ENCODE peak calls at places on chromosomes 2 and 18, in eight cellular contexts. A is spleen, T is HCT116, Z is heart left ventricle, M is uterus, U is endothelial cell of umbilical vein, S is IMR-90, X is transverse colon. O is an unnamed sample. For H3K27me3, the result is how much of the 10 kb centered on the place peaks cover.

GRCh38 chr2:203328735-203329549 is 748 bp downstream of the ABI2 start:
- DNase-seq in S (peak), T (no peak), X (peak), U (peak), A (peak), Z (peak), M (peak), O (peak)

GRCh38 chr2:235861383-235861782 is 306.8 kb downstream of the GBX2 start:
- DNase-seq in Z (no peak), T (no peak), S (no peak), A (no peak), X (no peak), M (no peak), U (no peak), O (no peak)

GRCh38 chr2:127256866-127257265 is 36.8 kb upstream of the CYP27C1 start:
- DNase-seq in A (no peak), U (no peak), M (no peak), S (no peak), T (no peak), X (no peak), Z (no peak), O (no peak)

GRCh38 chr18:9849407-9849961 is 36.3 kb upstream of the TXNDC2 start:
- DNase-seq in Z (peak), X (peak), T (no peak), M (no peak), S (no peak), A (peak), U (no peak), O (no peak)

GRCh38 chr18:48615566-48616401 is 77.0 kb downstream of the CTIF start:
- DNase-seq in Z (no peak), T (no peak), X (peak), S (no peak), U (no peak), A (peak), M (no peak), O (no peak)

GRCh38 chr2:38778686-38779082 is 674 bp downstream of the GEMIN6 start:
- DNase-seq in S (no peak), T (no peak), X (no peak), U (no peak), Z (no peak), M (no peak), A (no peak), O (no peak)

GRCh38 chr2:181038796-181039195 is 58.4 kb downstream of the UBE2E3 start:
- DNase-seq in M (no peak), U (no peak), A (no peak), T (no peak), Z (no peak), S (peak), X (no peak), O (no peak)

GRCh38 chr18:74082476-74083070 is 65.1 kb downstream of the FBXO15 start:
- DNase-seq in S (peak), X (peak), U (no peak), M (no peak), T (peak), A (peak), Z (peak), O (no peak)

GRCh38 chr2:237154050-237154638 is 68.5 kb downstream of the COPS8 start:
- DNase-seq in A (no peak), S (peak), M (no peak), X (no peak), Z (peak), T (peak), U (peak), O (peak)

GRCh38 chr2:100241236-100241635 is 81.1 kb downstream of the LONRF2 start:
- DNase-seq in A (peak), Z (no peak), S (no peak), U (no peak), X (no peak), T (no peak), M (no peak), O (no peak)

GRCh38 chr2:64085936-64086335 is 58.3 kb downstream of the PELI1 start:
- DNase-seq in U (no peak), S (no peak), X (no peak), T (no peak), Z (no peak), A (no peak), M (no peak), O (no peak)

GRCh38 chr2:39620067-39620466 is 45.6 kb upstream of the TMEM178A start:
- DNase-seq in S (peak), A (no peak), Z (peak), U (peak), X (peak), T (no peak), M (peak), O (peak)

GRCh38 chr18:26133652-26134051 is at the start of gene PSMA8:
- DNase-seq in U (peak), X (peak), A (peak), Z (peak), S (no peak), T (no peak), M (no peak), O (no peak)

GRCh38 chr18:63779386-63779785 is 4.2 kb downstream of the SERPINB7 start:
- DNase-seq in X (no peak), A (no peak), M (no peak), S (no peak), U (no peak), Z (no peak), T (no peak), O (no peak)

GRCh38 chr2:14756981-14757657 is 124.6 kb downstream of the LRATD1 start:
- DNase-seq in T (no peak), A (no peak), M (no peak), Z (no peak), U (no peak), X (no peak), S (peak), O (no peak)

GRCh38 chr2:45354776-45355175 is 256.3 kb downstream of the SRBD1 start:
- DNase-seq in U (no peak), Z (no peak), A (no peak), S (no peak), X (no peak), T (no peak), M (no peak), O (no peak)

GRCh38 chr18:13234528-13234795 is 15.9 kb downstream of the LDLRAD4 start:
- DNase-seq in S (no peak), X (no peak), Z (no peak), A (peak), U (no peak), T (no peak), M (no peak), O (no peak)

GRCh38 chr2:204545861-204546773 is 842 bp downstream of the PARD3B start:
- DNase-seq in U (peak), X (peak), T (no peak), S (no peak), Z (peak), M (no peak), A (peak), O (no peak)

GRCh38 chr2:178229927-178230326 is 35.6 kb downstream of the OSBPL6 start:
- DNase-seq in A (no peak), S (no peak), Z (no peak), M (no peak), T (no peak), X (no peak), U (no peak), O (no peak)

GRCh38 chr2:98805412-98806265 is 74.7 kb upstream of the MGAT4A start:
- DNase-seq in M (no peak), T (no peak), Z (peak), S (peak), U (no peak), X (no peak), A (no peak), O (no peak)

GRCh38 chr18:79486356-79487197 is 90.8 kb downstream of the NFATC1 start:
- DNase-seq in Z (peak), S (no peak), A (peak), T (no peak), X (no peak), M (no peak), U (no peak), O (peak)

GRCh38 chr2:240500561-240501423 is 57.0 kb downstream of the ANKMY1 start:
- DNase-seq in U (no peak), Z (no peak), A (peak), S (no peak), M (no peak), X (no peak), T (no peak), O (no peak)

GRCh38 chr2:128375454-128375853 is 56.8 kb upstream of the HS6ST1 start:
- DNase-seq in T (no peak), Z (no peak), A (peak), M (no peak), S (no peak), X (no peak), U (no peak), O (no peak)

GRCh38 chr2:128373346-128374000 is 54.8 kb upstream of the HS6ST1 start:
- DNase-seq in X (no peak), Z (no peak), M (peak), T (no peak), U (no peak), A (no peak), S (no peak), O (no peak)

GRCh38 chr2:128372621-128373341 is 54.1 kb upstream of the HS6ST1 start:
- DNase-seq in Z (no peak), T (no peak), U (no peak), X (no peak), A (peak), S (no peak), M (no peak), O (no peak)

GRCh38 chr2:128374711-128375413 is 56.2 kb upstream of the HS6ST1 start:
- DNase-seq in Z (no peak), U (no peak), S (no peak), A (peak), X (no peak), M (no peak), T (no peak), O (no peak)

DNA sequence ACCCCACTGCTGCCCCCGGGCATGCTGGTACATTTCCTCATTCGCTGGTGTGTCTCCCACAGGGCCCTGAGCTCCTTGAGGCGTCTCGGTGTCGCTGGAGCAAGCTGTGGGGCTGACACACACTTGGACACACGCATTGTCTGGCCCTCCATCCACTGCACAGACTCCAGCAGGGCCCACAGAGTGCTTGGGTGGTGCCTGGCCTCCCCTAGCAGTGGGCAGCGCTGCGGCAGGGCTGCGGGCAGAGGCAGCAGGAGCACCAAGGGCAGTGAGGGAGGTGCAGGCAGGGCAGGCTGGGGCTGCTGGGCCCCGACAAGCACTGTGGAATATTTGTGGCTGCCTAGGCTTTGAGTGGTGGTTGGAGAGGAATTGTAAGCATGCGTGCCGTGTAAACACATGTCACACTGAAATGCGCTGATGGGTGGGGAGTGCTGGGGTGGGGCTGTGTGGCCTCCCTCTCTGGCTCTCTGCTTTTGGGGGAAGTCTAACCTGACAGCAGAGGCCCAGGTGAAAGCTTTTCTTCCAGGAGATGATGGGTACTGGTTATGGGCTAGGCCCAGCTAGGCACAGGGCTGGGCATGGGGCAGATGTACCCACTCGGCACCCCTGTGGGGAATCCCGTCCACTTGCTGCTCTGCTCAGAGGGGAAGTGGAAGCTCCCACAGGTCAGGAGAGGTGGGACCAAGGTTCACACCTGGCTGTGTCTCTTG is 55.5 kb upstream of the HS6ST1 start:
- DNase-seq in Z (no peak), T (no peak), U (no peak), M (peak), S (peak), A (peak), X (peak), O (no peak)
- TF ChIP-seq CTCF in Z (no peak), T (no peak), U (no peak), M (no peak), S (no peak), A (no peak), X (no peak), O (no peak)

GRCh38 chr2:218271865-218272530 is 1.7 kb downstream of the PNKD start:
- DNase-seq in Z (no peak), A (no peak), S (no peak), T (no peak), M (no peak), U (no peak), X (no peak), O (no peak)

GRCh38 chr2:218273908-218274249 is 3.6 kb downstream of the PNKD start:
- DNase-seq in X (peak), T (no peak), Z (no peak), U (no peak), M (no peak), A (no peak), S (no peak), O (no peak)

GRCh38 chr2:218271487-218271797 is 1.1 kb downstream of the PNKD start:
- DNase-seq in Z (no peak), A (no peak), T (no peak), U (no peak), X (peak), S (no peak), M (no peak), O (no peak)

GRCh38 chr2:218270721-218271486 is 585 bp downstream of the PNKD start:
- DNase-seq in A (no peak), X (peak), U (peak), Z (no peak), T (no peak), M (no peak), S (no peak), O (no peak)

GRCh38 chr2:218272531-218273212 is 2.4 kb downstream of the PNKD start:
- DNase-seq in A (peak), U (peak), S (peak), X (peak), T (peak), M (peak), Z (peak), O (peak)
- TF ChIP-seq POLR2A in A (no peak), U (peak), S (peak), X (peak), T (no peak), M (peak), Z (no peak), O (peak)

DNA sequence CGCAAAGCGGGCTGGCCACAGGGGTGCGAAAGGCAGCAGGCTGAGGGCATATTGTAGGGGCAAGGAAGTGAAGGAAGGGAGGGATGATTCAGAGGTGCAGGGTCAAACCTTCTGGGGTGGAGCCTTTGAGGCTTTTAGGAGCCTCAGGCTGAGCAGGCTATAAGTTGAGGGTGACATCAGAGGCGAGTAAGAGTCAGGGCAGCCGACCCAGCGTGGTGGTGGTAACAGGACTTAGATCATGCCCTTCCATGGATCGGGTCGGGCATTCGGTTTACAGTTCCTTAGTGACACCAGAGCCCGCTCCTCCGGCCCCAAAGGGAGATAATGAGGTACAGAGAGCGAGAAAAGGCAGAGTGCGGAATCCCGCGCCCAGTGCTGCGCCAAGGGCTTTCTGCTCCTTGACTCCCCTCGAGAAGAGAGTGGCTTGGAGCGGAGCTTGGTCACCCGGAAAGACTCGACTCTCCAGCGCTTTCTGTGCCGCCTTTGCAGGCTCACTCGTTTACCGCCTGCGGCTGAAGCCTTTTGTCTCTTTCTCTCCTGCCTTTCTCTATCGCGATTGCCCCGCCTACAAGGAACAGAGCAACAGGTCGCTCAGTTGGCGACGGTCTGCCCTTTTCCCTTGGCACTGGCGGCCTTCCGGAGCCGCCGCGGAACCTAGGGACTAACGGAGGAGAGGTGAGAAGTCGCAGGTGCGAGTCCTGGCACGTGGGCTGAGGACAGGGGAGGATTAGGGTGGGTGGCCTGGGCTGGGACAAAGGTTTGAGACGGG is 719 bp downstream of the LBX2 start:
- DNase-seq in Z (no peak), M (no peak), T (no peak), U (peak), S (no peak), A (peak), X (peak), O (no peak)
- H3K27me3 ChIP-seq in Z (under half), M (under half), T (under half), U (under half), S (under half), A (half or more), X (under half), O (under half)

GRCh38 chr2:96869824-96870630 is at the start of gene SEMA4C:
- DNase-seq in X (peak), T (no peak), A (peak), S (no peak), Z (peak), U (peak), M (peak), O (peak)

GRCh38 chr2:96870631-96871255 is 863 bp upstream of the SEMA4C start:
- DNase-seq in X (peak), A (peak), Z (no peak), U (peak), T (no peak), S (no peak), M (peak), O (peak)

GRCh38 chr2:96868555-96869280 is 1.2 kb downstream of the SEMA4C start:
- DNase-seq in A (peak), Z (peak), T (peak), S (peak), U (peak), M (peak), X (peak), O (peak)

GRCh38 chr2:96867756-96868554 is 1.9 kb downstream of the SEMA4C start:
- DNase-seq in T (no peak), Z (no peak), X (no peak), U (no peak), M (no peak), A (peak), S (no peak), O (no peak)

GRCh38 chr2:96869281-96869823 is 528 bp downstream of the SEMA4C start:
- DNase-seq in S (peak), A (peak), X (peak), Z (peak), U (peak), M (peak), T (peak), O (peak)
- TF ChIP-seq CTCF in S (no peak), A (peak), X (no peak), Z (no peak), U (no peak), M (no peak), T (no peak), O (no peak)

GRCh38 chr2:219180961-219181360 is 2.9 kb downstream of the RETREG2 start:
- DNase-seq in T (no peak), X (no peak), M (no peak), Z (no peak), S (no peak), A (no peak), U (no peak), O (no peak)

GRCh38 chr2:219177594-219178376 is at the start of gene RETREG2:
- DNase-seq in X (peak), T (peak), Z (peak), U (peak), S (peak), M (peak), A (peak), O (peak)

GRCh38 chr2:219179601-219180465 is 1.8 kb downstream of the RETREG2 start:
- DNase-seq in X (no peak), A (no peak), U (no peak), T (no peak), Z (no peak), M (no peak), S (no peak), O (no peak)

GRCh38 chr2:219176818-219177593 is at the start of gene CNPPD1:
- DNase-seq in S (peak), T (peak), U (peak), M (peak), X (peak), Z (peak), A (peak), O (peak)

GRCh38 chr2:219178377-219179175 is 501 bp downstream of the RETREG2 start:
- DNase-seq in T (no peak), A (peak), X (peak), Z (peak), M (peak), S (peak), U (no peak), O (peak)
- TF ChIP-seq POLR2A in T (no peak), A (no peak), X (no peak), Z (no peak), M (no peak), S (no peak), U (no peak), O (no peak)

GRCh38 chr18:5891361-5892215 is 3.7 kb downstream of the TMEM200C start:
- DNase-seq in S (no peak), A (peak), X (no peak), T (no peak), M (no peak), Z (no peak), U (no peak), O (no peak)
- H3K27me3 ChIP-seq in S (under half), A (half or more), X (half or more), T (under half), M (under half), Z (under half), U (under half), O (under half)

DNA sequence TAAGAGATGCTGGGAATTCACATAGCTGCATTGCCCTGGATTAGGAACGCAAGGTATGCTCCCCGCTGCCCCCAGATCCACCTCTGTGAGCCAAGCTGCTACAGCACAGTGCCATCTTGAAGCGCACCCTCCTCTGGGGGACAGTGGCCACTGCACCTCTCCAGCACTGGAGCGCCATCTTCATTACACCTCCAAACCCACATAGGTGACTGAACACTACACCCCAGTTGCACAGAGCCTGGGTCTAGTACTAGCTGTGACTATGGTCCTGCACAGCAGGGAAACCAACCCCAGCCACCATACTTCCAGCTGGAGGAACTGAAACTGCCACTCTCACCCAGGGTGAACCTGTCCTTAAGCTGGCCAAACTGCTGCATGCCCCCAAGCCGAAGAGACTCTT is 84.6 kb downstream of the TMEM237 start:
- DNase-seq in M (no peak), Z (no peak), T (no peak), A (no peak), U (no peak), S (no peak), X (no peak), O (no peak)
- TF ChIP-seq CTCF in M (no peak), Z (no peak), T (no peak), A (no peak), U (no peak), S (no peak), X (no peak), O (no peak)

DNA sequence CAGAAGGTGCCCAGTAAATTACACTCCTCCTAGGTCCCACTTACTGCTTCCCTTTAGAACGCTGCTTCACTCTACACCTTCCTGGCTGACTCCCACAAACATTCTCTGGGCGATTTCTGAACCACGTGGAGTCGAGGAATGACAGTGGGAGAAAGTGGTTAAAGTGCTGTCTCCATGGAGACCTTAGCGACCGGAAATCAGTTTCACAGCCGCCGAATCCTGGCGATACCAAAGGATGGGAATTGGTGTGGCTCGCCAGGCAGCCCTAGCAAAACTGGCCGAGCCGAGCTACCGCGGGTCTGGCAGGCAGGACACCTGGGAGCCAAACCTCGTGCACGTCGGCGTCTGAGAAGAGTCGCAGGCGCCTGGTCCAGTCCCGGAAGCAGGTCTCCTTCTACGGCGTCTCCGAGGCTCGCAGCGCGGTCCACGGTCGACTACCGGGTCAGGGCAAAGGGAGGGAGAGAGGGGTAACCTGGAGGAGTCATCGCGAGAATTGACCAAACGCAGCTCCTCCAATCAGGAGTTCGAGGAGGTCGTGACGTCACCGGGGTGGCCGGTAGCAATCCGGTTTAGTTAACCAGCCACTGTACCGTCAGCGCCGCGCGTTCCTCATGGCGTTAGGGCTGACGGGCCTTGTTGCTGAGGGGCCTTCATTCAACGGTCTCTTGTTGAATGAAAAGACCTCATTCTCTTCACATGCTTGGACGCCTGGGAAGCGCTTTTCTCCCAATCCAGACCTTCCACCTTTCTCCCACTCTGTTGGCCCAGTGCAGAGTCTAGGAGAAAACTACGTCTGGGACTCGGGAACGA is at the start of gene THADA:
- DNase-seq in M (peak), X (peak), U (peak), Z (peak), S (peak), T (peak), A (peak), O (peak)
- TF ChIP-seq POLR2A in M (peak), X (peak), U (peak), Z (peak), S (peak), T (peak), A (peak), O (peak)